ENCODE peak calls at places on chromosomes 16 and 17, in ten cellular contexts. One of them, this sample, is unnamed.

GRCh38 chr16:53089434-53090270 is 34.9 kb downstream of the CHD9 start:
- DNase-seq in fibroblast of lung: peak
- DNase-seq in PC-3: no peak
- DNase-seq in mammary epithelial cell: no peak
- DNase-seq in K562: no peak
- DNase-seq in A549: no peak
- DNase-seq in neuronal stem cell: peak
- DNase-seq in IMR-90: no peak
- DNase-seq in H9: no peak
- DNase-seq in osteoblast: no peak
- DNase-seq in this sample: peak

GRCh38 chr17:72145562-72145961 is 24.7 kb downstream of the SOX9 start:
- DNase-seq in fibroblast of lung: no peak
- DNase-seq in PC-3: no peak
- DNase-seq in mammary epithelial cell: no peak
- DNase-seq in K562: no peak
- DNase-seq in A549: no peak
- DNase-seq in neuronal stem cell: no peak
- DNase-seq in IMR-90: no peak
- DNase-seq in H9: no peak
- DNase-seq in osteoblast: no peak
- DNase-seq in this sample: no peak

GRCh38 chr17:35801583-35802224 is 6.3 kb upstream of the MMP28 start:
- DNase-seq in fibroblast of lung: peak
- DNase-seq in PC-3: no peak
- DNase-seq in mammary epithelial cell: no peak
- DNase-seq in K562: peak
- DNase-seq in A549: no peak
- DNase-seq in neuronal stem cell: no peak
- DNase-seq in IMR-90: no peak
- DNase-seq in H9: no peak
- DNase-seq in osteoblast: no peak
- DNase-seq in this sample: no peak

GRCh38 chr16:76389126-76389525 is 111.9 kb downstream of the CNTNAP4 start:
- DNase-seq in fibroblast of lung: peak
- DNase-seq in PC-3: peak
- DNase-seq in mammary epithelial cell: peak
- DNase-seq in K562: no peak
- DNase-seq in A549: no peak
- DNase-seq in neuronal stem cell: no peak
- DNase-seq in IMR-90: no peak
- DNase-seq in H9: no peak
- DNase-seq in osteoblast: no peak
- DNase-seq in this sample: no peak

GRCh38 chr16:64654137-64654652 is 467.7 kb downstream of the CDH11 start:
- DNase-seq in fibroblast of lung: peak
- DNase-seq in PC-3: no peak
- DNase-seq in mammary epithelial cell: no peak
- DNase-seq in K562: no peak
- DNase-seq in A549: no peak
- DNase-seq in neuronal stem cell: no peak
- DNase-seq in IMR-90: peak
- DNase-seq in H9: no peak
- DNase-seq in osteoblast: no peak
- DNase-seq in this sample: no peak

GRCh38 chr17:11917415-11917814 is 79.9 kb downstream of the ZNF18 start:
- DNase-seq in fibroblast of lung: no peak
- DNase-seq in PC-3: no peak
- DNase-seq in mammary epithelial cell: no peak
- DNase-seq in K562: no peak
- DNase-seq in A549: no peak
- DNase-seq in neuronal stem cell: no peak
- DNase-seq in IMR-90: no peak
- DNase-seq in H9: no peak
- DNase-seq in osteoblast: no peak
- DNase-seq in this sample: no peak

GRCh38 chr16:27238016-27238587 is 30.5 kb downstream of the NSMCE1 start:
- DNase-seq in fibroblast of lung: no peak
- DNase-seq in PC-3: no peak
- DNase-seq in mammary epithelial cell: no peak
- DNase-seq in K562: peak
- DNase-seq in A549: no peak
- DNase-seq in neuronal stem cell: no peak
- DNase-seq in IMR-90: no peak
- DNase-seq in H9: no peak
- DNase-seq in osteoblast: peak
- DNase-seq in this sample: no peak

GRCh38 chr16:23013484-23013883 is 135.8 kb downstream of the USP31 start:
- DNase-seq in fibroblast of lung: no peak
- DNase-seq in PC-3: peak
- DNase-seq in mammary epithelial cell: no peak
- DNase-seq in K562: peak
- DNase-seq in A549: no peak
- DNase-seq in neuronal stem cell: no peak
- DNase-seq in IMR-90: peak
- DNase-seq in H9: no peak
- DNase-seq in osteoblast: no peak
- DNase-seq in this sample: peak

GRCh38 chr16:21150375-21151001 is at the start of gene DNAH3:
- DNase-seq in fibroblast of lung: no peak
- DNase-seq in PC-3: no peak
- DNase-seq in mammary epithelial cell: peak
- DNase-seq in K562: peak
- DNase-seq in A549: no peak
- DNase-seq in neuronal stem cell: no peak
- DNase-seq in IMR-90: no peak
- DNase-seq in H9: no peak
- DNase-seq in osteoblast: no peak
- DNase-seq in this sample: no peak

GRCh38 chr17:4327638-4328037 is 38.8 kb downstream of the UBE2G1 start:
- DNase-seq in fibroblast of lung: peak
- DNase-seq in PC-3: peak
- DNase-seq in mammary epithelial cell: peak
- DNase-seq in K562: no peak
- DNase-seq in A549: peak
- DNase-seq in neuronal stem cell: no peak
- DNase-seq in IMR-90: peak
- DNase-seq in H9: no peak
- DNase-seq in osteoblast: peak
- DNase-seq in this sample: no peak

GRCh38 chr17:27332052-27332403 is 38.1 kb downstream of the WSB1 start:
- DNase-seq in fibroblast of lung: no peak
- DNase-seq in PC-3: no peak
- DNase-seq in mammary epithelial cell: no peak
- DNase-seq in K562: no peak
- DNase-seq in A549: no peak
- DNase-seq in neuronal stem cell: no peak
- DNase-seq in IMR-90: no peak
- DNase-seq in H9: no peak
- DNase-seq in osteoblast: no peak
- DNase-seq in this sample: no peak

GRCh38 chr16:81405702-81406113 is 38.9 kb upstream of the CMIP start:
- DNase-seq in fibroblast of lung: peak
- DNase-seq in PC-3: peak
- DNase-seq in mammary epithelial cell: peak
- DNase-seq in K562: peak
- DNase-seq in A549: peak
- DNase-seq in neuronal stem cell: no peak
- DNase-seq in IMR-90: peak
- DNase-seq in H9: peak
- DNase-seq in osteoblast: peak
- DNase-seq in this sample: peak

GRCh38 chr16:70523013-70523620 is at the start of gene COG4:
- DNase-seq in fibroblast of lung: peak
- DNase-seq in PC-3: peak
- DNase-seq in mammary epithelial cell: peak
- DNase-seq in K562: peak
- DNase-seq in A549: peak
- DNase-seq in neuronal stem cell: peak
- DNase-seq in IMR-90: peak
- DNase-seq in H9: peak
- DNase-seq in osteoblast: peak
- DNase-seq in this sample: peak

GRCh38 chr16:68233835-68234187 is 2.1 kb downstream of the ESRP2 start:
- DNase-seq in fibroblast of lung: no peak
- DNase-seq in PC-3: no peak
- DNase-seq in mammary epithelial cell: no peak
- DNase-seq in K562: no peak
- DNase-seq in A549: no peak
- DNase-seq in neuronal stem cell: no peak
- DNase-seq in IMR-90: no peak
- DNase-seq in H9: no peak
- DNase-seq in osteoblast: peak
- DNase-seq in this sample: no peak
- H3K4me2 ChIP-seq in fibroblast of lung: no peak
- H3K4me2 ChIP-seq in PC-3: peak
- H3K4me2 ChIP-seq in mammary epithelial cell: peak
- H3K4me2 ChIP-seq in K562: no peak
- H3K4me2 ChIP-seq in A549: no peak
- H3K4me2 ChIP-seq in neuronal stem cell: no peak
- H3K4me2 ChIP-seq in IMR-90: no peak
- H3K4me2 ChIP-seq in H9: peak
- H3K4me2 ChIP-seq in osteoblast: no peak
- H3K4me2 ChIP-seq in this sample: no peak

DNA sequence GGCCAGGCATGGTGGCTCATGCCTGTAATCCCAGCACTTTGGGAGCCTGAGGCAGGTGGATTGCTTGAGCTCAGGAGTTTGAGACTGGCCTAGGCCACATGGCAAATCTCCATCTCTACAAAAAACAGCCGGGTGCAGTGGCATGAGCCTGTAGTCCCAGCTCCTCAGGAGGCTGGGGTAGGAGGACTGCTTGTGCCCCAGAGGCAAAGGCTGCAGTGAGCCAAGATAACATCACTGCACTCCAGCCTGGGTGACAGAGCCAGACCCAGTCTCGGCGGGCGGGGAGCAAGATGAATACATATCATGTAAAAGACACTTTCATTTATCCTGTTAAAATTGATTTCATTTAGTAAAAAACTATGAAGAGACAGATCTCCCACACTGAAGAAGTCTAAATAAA is 54.6 kb downstream of the CREBBP start:
- DNase-seq in fibroblast of lung: no peak
- DNase-seq in PC-3: no peak
- DNase-seq in mammary epithelial cell: no peak
- DNase-seq in K562: no peak
- DNase-seq in A549: no peak
- DNase-seq in neuronal stem cell: no peak
- DNase-seq in IMR-90: no peak
- DNase-seq in H9: no peak
- DNase-seq in osteoblast: no peak
- DNase-seq in this sample: no peak
- H3K4me2 ChIP-seq in fibroblast of lung: no peak
- H3K4me2 ChIP-seq in PC-3: no peak
- H3K4me2 ChIP-seq in mammary epithelial cell: no peak
- H3K4me2 ChIP-seq in K562: no peak
- H3K4me2 ChIP-seq in A549: no peak
- H3K4me2 ChIP-seq in neuronal stem cell: no peak
- H3K4me2 ChIP-seq in IMR-90: no peak
- H3K4me2 ChIP-seq in H9: no peak
- H3K4me2 ChIP-seq in osteoblast: no peak
- H3K4me2 ChIP-seq in this sample: no peak

GRCh38 chr16:57530104-57530522 is 6.3 kb downstream of the CCDC102A start:
- DNase-seq in fibroblast of lung: peak
- DNase-seq in PC-3: peak
- DNase-seq in mammary epithelial cell: no peak
- DNase-seq in K562: peak
- DNase-seq in A549: no peak
- DNase-seq in neuronal stem cell: no peak
- DNase-seq in IMR-90: peak
- DNase-seq in H9: peak
- DNase-seq in osteoblast: peak
- DNase-seq in this sample: peak
- H3K4me2 ChIP-seq in fibroblast of lung: no peak
- H3K4me2 ChIP-seq in PC-3: peak
- H3K4me2 ChIP-seq in mammary epithelial cell: no peak
- H3K4me2 ChIP-seq in K562: no peak
- H3K4me2 ChIP-seq in A549: peak
- H3K4me2 ChIP-seq in neuronal stem cell: no peak
- H3K4me2 ChIP-seq in IMR-90: no peak
- H3K4me2 ChIP-seq in H9: peak
- H3K4me2 ChIP-seq in osteoblast: no peak
- H3K4me2 ChIP-seq in this sample: no peak

DNA sequence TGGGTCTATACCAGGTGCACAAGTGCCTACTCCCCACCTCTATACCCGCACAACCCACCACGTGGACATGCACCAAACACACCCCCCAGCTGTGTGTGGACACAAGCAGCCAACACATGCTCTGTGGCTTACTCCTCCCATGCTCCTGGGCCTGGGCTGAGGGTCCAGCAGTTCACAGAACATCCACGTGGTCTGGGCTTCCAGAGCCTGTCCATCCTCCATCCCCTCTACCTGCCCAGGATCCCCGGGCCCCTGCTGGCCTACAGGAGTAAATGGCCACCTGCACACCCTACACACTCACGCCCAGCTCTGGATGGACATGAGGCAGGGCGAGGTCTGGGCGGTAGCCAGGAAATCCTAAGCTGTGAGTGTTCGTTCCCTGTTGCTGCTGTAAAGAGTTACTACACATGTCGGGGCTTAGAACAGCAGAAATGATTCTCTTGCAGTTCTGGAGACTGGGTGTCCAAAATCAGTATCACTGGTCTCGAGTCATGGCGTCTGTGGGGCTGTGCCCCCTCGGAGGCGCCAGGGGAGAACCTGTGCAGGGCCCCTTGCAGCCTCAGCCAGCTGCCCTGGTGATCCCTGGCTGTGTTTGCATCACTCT is 15.0 kb upstream of the RAI1 start:
- DNase-seq in fibroblast of lung: peak
- DNase-seq in PC-3: peak
- DNase-seq in mammary epithelial cell: peak
- DNase-seq in K562: no peak
- DNase-seq in A549: no peak
- DNase-seq in neuronal stem cell: no peak
- DNase-seq in IMR-90: peak
- DNase-seq in H9: no peak
- DNase-seq in osteoblast: peak
- DNase-seq in this sample: no peak
- H3K4me2 ChIP-seq in fibroblast of lung: no peak
- H3K4me2 ChIP-seq in PC-3: no peak
- H3K4me2 ChIP-seq in mammary epithelial cell: peak
- H3K4me2 ChIP-seq in K562: no peak
- H3K4me2 ChIP-seq in A549: no peak
- H3K4me2 ChIP-seq in neuronal stem cell: no peak
- H3K4me2 ChIP-seq in IMR-90: no peak
- H3K4me2 ChIP-seq in H9: no peak
- H3K4me2 ChIP-seq in osteoblast: no peak
- H3K4me2 ChIP-seq in this sample: no peak